ENCODE peak calls at places on chromosome 4, in ten cellular contexts. One of them, this sample, is unnamed. For H3K27me3 and H3K4me1, the result is how much of the 10 kb centered on the place peaks cover.

GRCh38 chr4:42501624-42502401 is 104.5 kb downstream of the SHISA3 start:
- DNase-seq in left ventricle myocardium inferior: no peak
- DNase-seq in upper lobe of right lung: no peak
- DNase-seq in suprapubic skin: no peak
- DNase-seq in H1: no peak
- DNase-seq in foreskin keratinocyte: no peak
- DNase-seq in heart left ventricle: no peak
- DNase-seq in GM23248: no peak
- DNase-seq in SK-N-SH: no peak
- DNase-seq in HepG2: no peak
- DNase-seq in this sample: no peak

GRCh38 chr4:47703964-47704363 is 133.9 kb downstream of the CORIN start:
- DNase-seq in left ventricle myocardium inferior: no peak
- DNase-seq in upper lobe of right lung: no peak
- DNase-seq in suprapubic skin: no peak
- DNase-seq in H1: no peak
- DNase-seq in foreskin keratinocyte: no peak
- DNase-seq in heart left ventricle: no peak
- DNase-seq in GM23248: peak
- DNase-seq in SK-N-SH: no peak
- DNase-seq in HepG2: no peak
- DNase-seq in this sample: no peak

GRCh38 chr4:109005523-109005922 is 242.7 kb upstream of the ETNPPL start:
- DNase-seq in left ventricle myocardium inferior: no peak
- DNase-seq in upper lobe of right lung: no peak
- DNase-seq in suprapubic skin: no peak
- DNase-seq in H1: no peak
- DNase-seq in foreskin keratinocyte: peak
- DNase-seq in heart left ventricle: no peak
- DNase-seq in GM23248: peak
- DNase-seq in SK-N-SH: no peak
- DNase-seq in HepG2: no peak
- DNase-seq in this sample: no peak

GRCh38 chr4:1726146-1726934 is 5.0 kb downstream of the TACC3 start:
- DNase-seq in left ventricle myocardium inferior: peak
- DNase-seq in upper lobe of right lung: peak
- DNase-seq in suprapubic skin: peak
- DNase-seq in H1: peak
- DNase-seq in foreskin keratinocyte: peak
- DNase-seq in heart left ventricle: peak
- DNase-seq in GM23248: peak
- DNase-seq in SK-N-SH: peak
- DNase-seq in HepG2: peak
- DNase-seq in this sample: peak

GRCh38 chr4:15434086-15434485 is 6.3 kb downstream of the C1QTNF7 start:
- DNase-seq in left ventricle myocardium inferior: no peak
- DNase-seq in upper lobe of right lung: no peak
- DNase-seq in suprapubic skin: no peak
- DNase-seq in H1: no peak
- DNase-seq in foreskin keratinocyte: peak
- DNase-seq in heart left ventricle: no peak
- DNase-seq in GM23248: peak
- DNase-seq in SK-N-SH: no peak
- DNase-seq in HepG2: no peak
- DNase-seq in this sample: no peak

GRCh38 chr4:153748378-153748777 is 11.4 kb downstream of the RNF175 start:
- DNase-seq in left ventricle myocardium inferior: no peak
- DNase-seq in upper lobe of right lung: no peak
- DNase-seq in suprapubic skin: no peak
- DNase-seq in H1: no peak
- DNase-seq in foreskin keratinocyte: peak
- DNase-seq in heart left ventricle: no peak
- DNase-seq in GM23248: peak
- DNase-seq in SK-N-SH: peak
- DNase-seq in HepG2: no peak
- DNase-seq in this sample: peak

GRCh38 chr4:27711041-27711440 is 850.4 kb downstream of the STIM2 start:
- DNase-seq in left ventricle myocardium inferior: no peak
- DNase-seq in upper lobe of right lung: no peak
- DNase-seq in suprapubic skin: no peak
- DNase-seq in H1: no peak
- DNase-seq in foreskin keratinocyte: no peak
- DNase-seq in heart left ventricle: no peak
- DNase-seq in GM23248: no peak
- DNase-seq in SK-N-SH: no peak
- DNase-seq in HepG2: no peak
- DNase-seq in this sample: no peak

GRCh38 chr4:67549123-67549522 is 3.8 kb upstream of the CENPC start:
- DNase-seq in left ventricle myocardium inferior: no peak
- DNase-seq in upper lobe of right lung: no peak
- DNase-seq in suprapubic skin: no peak
- DNase-seq in H1: no peak
- DNase-seq in foreskin keratinocyte: peak
- DNase-seq in heart left ventricle: no peak
- DNase-seq in GM23248: peak
- DNase-seq in SK-N-SH: peak
- DNase-seq in HepG2: peak
- DNase-seq in this sample: no peak

GRCh38 chr4:124478518-124478917 is 234.0 kb downstream of the ANKRD50 start:
- DNase-seq in left ventricle myocardium inferior: no peak
- DNase-seq in upper lobe of right lung: no peak
- DNase-seq in suprapubic skin: no peak
- DNase-seq in H1: no peak
- DNase-seq in foreskin keratinocyte: no peak
- DNase-seq in heart left ventricle: no peak
- DNase-seq in GM23248: no peak
- DNase-seq in SK-N-SH: peak
- DNase-seq in HepG2: no peak
- DNase-seq in this sample: no peak

GRCh38 chr4:175054980-175055379 is 136.8 kb downstream of the ADAM29 start:
- DNase-seq in left ventricle myocardium inferior: no peak
- DNase-seq in upper lobe of right lung: no peak
- DNase-seq in suprapubic skin: no peak
- DNase-seq in H1: peak
- DNase-seq in foreskin keratinocyte: no peak
- DNase-seq in heart left ventricle: peak
- DNase-seq in GM23248: no peak
- DNase-seq in SK-N-SH: no peak
- DNase-seq in HepG2: no peak
- DNase-seq in this sample: no peak

GRCh38 chr4:151807220-151807619 is 46.4 kb upstream of the GATB start:
- DNase-seq in left ventricle myocardium inferior: peak
- DNase-seq in upper lobe of right lung: no peak
- DNase-seq in suprapubic skin: peak
- DNase-seq in H1: no peak
- DNase-seq in foreskin keratinocyte: no peak
- DNase-seq in heart left ventricle: peak
- DNase-seq in GM23248: peak
- DNase-seq in SK-N-SH: no peak
- DNase-seq in HepG2: no peak
- DNase-seq in this sample: no peak

GRCh38 chr4:16677545-16677944 is 220.9 kb downstream of the LDB2 start:
- DNase-seq in left ventricle myocardium inferior: no peak
- DNase-seq in upper lobe of right lung: no peak
- DNase-seq in suprapubic skin: no peak
- DNase-seq in H1: no peak
- DNase-seq in foreskin keratinocyte: no peak
- DNase-seq in heart left ventricle: no peak
- DNase-seq in GM23248: peak
- DNase-seq in SK-N-SH: peak
- DNase-seq in HepG2: no peak
- DNase-seq in this sample: no peak

GRCh38 chr4:82293304-82293703 is 80.5 kb downstream of the HNRNPD start:
- DNase-seq in left ventricle myocardium inferior: no peak
- DNase-seq in upper lobe of right lung: no peak
- DNase-seq in suprapubic skin: no peak
- DNase-seq in H1: no peak
- DNase-seq in foreskin keratinocyte: no peak
- DNase-seq in heart left ventricle: no peak
- DNase-seq in GM23248: no peak
- DNase-seq in SK-N-SH: no peak
- DNase-seq in HepG2: no peak
- DNase-seq in this sample: no peak

GRCh38 chr4:89904524-89904923 is 9.9 kb downstream of the MMRN1 start:
- DNase-seq in left ventricle myocardium inferior: no peak
- DNase-seq in upper lobe of right lung: no peak
- DNase-seq in suprapubic skin: no peak
- DNase-seq in H1: no peak
- DNase-seq in foreskin keratinocyte: no peak
- DNase-seq in heart left ventricle: no peak
- DNase-seq in GM23248: no peak
- DNase-seq in SK-N-SH: no peak
- DNase-seq in HepG2: no peak
- DNase-seq in this sample: no peak

GRCh38 chr4:67394771-67395310 is 150.5 kb downstream of the CENPC start:
- DNase-seq in left ventricle myocardium inferior: no peak
- DNase-seq in upper lobe of right lung: no peak
- DNase-seq in suprapubic skin: no peak
- DNase-seq in H1: no peak
- DNase-seq in foreskin keratinocyte: peak
- DNase-seq in heart left ventricle: no peak
- DNase-seq in GM23248: no peak
- DNase-seq in SK-N-SH: no peak
- DNase-seq in HepG2: no peak
- DNase-seq in this sample: no peak

GRCh38 chr4:648579-649292 is 23.4 kb downstream of the PDE6B start:
- DNase-seq in left ventricle myocardium inferior: no peak
- DNase-seq in upper lobe of right lung: no peak
- DNase-seq in suprapubic skin: no peak
- DNase-seq in H1: no peak
- DNase-seq in foreskin keratinocyte: no peak
- DNase-seq in heart left ventricle: peak
- DNase-seq in GM23248: no peak
- DNase-seq in SK-N-SH: no peak
- DNase-seq in HepG2: peak
- DNase-seq in this sample: no peak

GRCh38 chr4:649751-650310 is 24.2 kb downstream of the ATP5ME start:
- DNase-seq in left ventricle myocardium inferior: no peak
- DNase-seq in upper lobe of right lung: no peak
- DNase-seq in suprapubic skin: no peak
- DNase-seq in H1: no peak
- DNase-seq in foreskin keratinocyte: no peak
- DNase-seq in heart left ventricle: peak
- DNase-seq in GM23248: no peak
- DNase-seq in SK-N-SH: no peak
- DNase-seq in HepG2: no peak
- DNase-seq in this sample: peak

GRCh38 chr4:649293-649625 is 23.9 kb downstream of the PDE6B start:
- DNase-seq in left ventricle myocardium inferior: no peak
- DNase-seq in upper lobe of right lung: no peak
- DNase-seq in suprapubic skin: no peak
- DNase-seq in H1: no peak
- DNase-seq in foreskin keratinocyte: no peak
- DNase-seq in heart left ventricle: peak
- DNase-seq in GM23248: no peak
- DNase-seq in SK-N-SH: no peak
- DNase-seq in HepG2: no peak
- DNase-seq in this sample: peak

GRCh38 chr4:647481-647880 is 22.1 kb downstream of the PDE6B start:
- DNase-seq in left ventricle myocardium inferior: no peak
- DNase-seq in upper lobe of right lung: no peak
- DNase-seq in suprapubic skin: no peak
- DNase-seq in H1: no peak
- DNase-seq in foreskin keratinocyte: no peak
- DNase-seq in heart left ventricle: peak
- DNase-seq in GM23248: no peak
- DNase-seq in SK-N-SH: no peak
- DNase-seq in HepG2: no peak
- DNase-seq in this sample: peak

GRCh38 chr4:646460-646859 is 21.1 kb downstream of the PDE6B start:
- DNase-seq in left ventricle myocardium inferior: no peak
- DNase-seq in upper lobe of right lung: no peak
- DNase-seq in suprapubic skin: no peak
- DNase-seq in H1: no peak
- DNase-seq in foreskin keratinocyte: no peak
- DNase-seq in heart left ventricle: peak
- DNase-seq in GM23248: no peak
- DNase-seq in SK-N-SH: no peak
- DNase-seq in HepG2: no peak
- DNase-seq in this sample: peak
- H3K27me3 ChIP-seq in left ventricle myocardium inferior: half or more
- H3K27me3 ChIP-seq in upper lobe of right lung: under half
- H3K27me3 ChIP-seq in suprapubic skin: under half
- H3K27me3 ChIP-seq in H1: under half
- H3K27me3 ChIP-seq in foreskin keratinocyte: under half
- H3K27me3 ChIP-seq in heart left ventricle: half or more
- H3K27me3 ChIP-seq in GM23248: under half
- H3K27me3 ChIP-seq in SK-N-SH: under half
- H3K27me3 ChIP-seq in HepG2: under half
- H3K27me3 ChIP-seq in this sample: under half

GRCh38 chr4:173288698-173289350 is 45.3 kb downstream of the HMGB2 start:
- DNase-seq in left ventricle myocardium inferior: no peak
- DNase-seq in upper lobe of right lung: no peak
- DNase-seq in suprapubic skin: no peak
- DNase-seq in H1: no peak
- DNase-seq in foreskin keratinocyte: peak
- DNase-seq in heart left ventricle: no peak
- DNase-seq in GM23248: peak
- DNase-seq in SK-N-SH: no peak
- DNase-seq in HepG2: no peak
- DNase-seq in this sample: no peak
- H3K4me1 ChIP-seq in left ventricle myocardium inferior: under half
- H3K4me1 ChIP-seq in upper lobe of right lung: under half
- H3K4me1 ChIP-seq in suprapubic skin: under half
- H3K4me1 ChIP-seq in H1: under half
- H3K4me1 ChIP-seq in foreskin keratinocyte: under half
- H3K4me1 ChIP-seq in heart left ventricle: under half
- H3K4me1 ChIP-seq in GM23248: under half
- H3K4me1 ChIP-seq in SK-N-SH: under half
- H3K4me1 ChIP-seq in HepG2: under half
- H3K4me1 ChIP-seq in this sample: under half

GRCh38 chr4:174009686-174010451 is 273.6 kb downstream of the FBXO8 start:
- DNase-seq in left ventricle myocardium inferior: no peak
- DNase-seq in upper lobe of right lung: no peak
- DNase-seq in suprapubic skin: no peak
- DNase-seq in H1: no peak
- DNase-seq in foreskin keratinocyte: no peak
- DNase-seq in heart left ventricle: no peak
- DNase-seq in GM23248: no peak
- DNase-seq in SK-N-SH: no peak
- DNase-seq in HepG2: no peak
- DNase-seq in this sample: no peak
- H3K27me3 ChIP-seq in left ventricle myocardium inferior: under half
- H3K27me3 ChIP-seq in upper lobe of right lung: under half
- H3K27me3 ChIP-seq in suprapubic skin: under half
- H3K27me3 ChIP-seq in H1: under half
- H3K27me3 ChIP-seq in foreskin keratinocyte: under half
- H3K27me3 ChIP-seq in heart left ventricle: under half
- H3K27me3 ChIP-seq in GM23248: under half
- H3K27me3 ChIP-seq in SK-N-SH: under half
- H3K27me3 ChIP-seq in HepG2: under half
- H3K27me3 ChIP-seq in this sample: under half

DNA sequence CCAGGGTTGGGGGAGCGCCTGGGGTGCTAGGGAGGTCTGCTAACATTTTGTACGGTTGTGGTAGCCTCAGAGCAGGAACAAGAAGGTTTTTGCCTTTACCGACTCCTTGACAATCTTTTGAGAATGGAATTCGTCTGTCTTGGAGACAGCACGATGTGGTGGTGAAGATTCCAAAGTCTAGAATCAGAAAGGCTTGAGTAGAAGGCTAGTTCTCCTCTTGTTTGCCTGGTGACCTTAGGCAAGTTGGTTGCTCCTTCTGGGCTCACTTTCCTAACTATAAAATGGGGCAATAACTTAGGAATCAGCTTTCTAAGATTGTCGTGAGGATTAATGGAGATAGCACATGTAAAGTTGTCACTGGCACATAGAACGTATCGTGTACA is 741 bp downstream of the FAM47E start:
- DNase-seq in left ventricle myocardium inferior: no peak
- DNase-seq in upper lobe of right lung: no peak
- DNase-seq in suprapubic skin: no peak
- DNase-seq in H1: no peak
- DNase-seq in foreskin keratinocyte: no peak
- DNase-seq in heart left ventricle: no peak
- DNase-seq in GM23248: peak
- DNase-seq in SK-N-SH: no peak
- DNase-seq in HepG2: no peak
- DNase-seq in this sample: no peak
- H3K4me1 ChIP-seq in left ventricle myocardium inferior: under half
- H3K4me1 ChIP-seq in upper lobe of right lung: under half
- H3K4me1 ChIP-seq in suprapubic skin: under half
- H3K4me1 ChIP-seq in H1: under half
- H3K4me1 ChIP-seq in foreskin keratinocyte: under half
- H3K4me1 ChIP-seq in heart left ventricle: under half
- H3K4me1 ChIP-seq in GM23248: under half
- H3K4me1 ChIP-seq in SK-N-SH: under half
- H3K4me1 ChIP-seq in HepG2: under half
- H3K4me1 ChIP-seq in this sample: under half

This sample was measured in aorta.